ENCODE peak calls at places on chromosomes 16 and 17, in four cellular contexts. B is fibroblast of lung, K is GM23248, I is IMR-90. D is an unnamed sample.

GRCh38 chr17:66964083-66964771 is at the start of gene CACNG4:
- DNase-seq in K (no peak), I (no peak), B (no peak), D (no peak)

GRCh38 chr17:46822388-46822921 is 4.0 kb upstream of the WNT3 start:
- DNase-seq in K (no peak), I (no peak), B (no peak), D (no peak)

GRCh38 chr16:2422123-2422867 is 7.0 kb upstream of the CCNF start:
- DNase-seq in I (no peak), K (no peak), B (no peak), D (no peak)

GRCh38 chr16:138049-138417 is 440 bp downstream of the NPRL3 start:
- DNase-seq in K (peak; percentile 51), I (no peak), B (no peak), D (no peak)

GRCh38 chr17:83143817-83144231 is 64.4 kb downstream of the METRNL start:
- DNase-seq in K (no peak), B (no peak), I (no peak), D (no peak)

GRCh38 chr17:21532763-21533385 is 156.7 kb downstream of the KCNJ12 start:
- DNase-seq in K (no peak), I (no peak), B (no peak), D (no peak)

GRCh38 chr17:34598161-34598776 is 18.9 kb downstream of the TMEM132E start:
- DNase-seq in K (no peak), B (no peak), I (no peak), D (no peak)

GRCh38 chr17:66570353-66571195 is 264.3 kb upstream of the CACNG5 start:
- DNase-seq in B (no peak), I (peak; percentile 66), K (no peak), D (no peak)

GRCh38 chr16:54342001-54342776 is 55.6 kb upstream of the IRX3 start:
- DNase-seq in I (no peak), B (peak; percentile 47), K (peak; percentile 50), D (peak; percentile 66)

GRCh38 chr16:50692999-50693781 is at the start of gene NOD2:
- DNase-seq in K (peak; percentile 38), B (no peak), I (no peak), D (no peak)

GRCh38 chr17:65593870-65594584 is 32.6 kb upstream of the AXIN2 start:
- DNase-seq in B (peak; percentile 20), K (peak; percentile 63), I (peak; percentile 13), D (no peak)

GRCh38 chr16:4391635-4392381 is 20.2 kb downstream of the VASN start:
- DNase-seq in I (no peak), B (no peak), K (peak; percentile 25), D (no peak)

GRCh38 chr16:1665829-1666228 is 12.2 kb upstream of the JPT2 start:
- DNase-seq in I (no peak), B (no peak), K (no peak), D (no peak)

GRCh38 chr17:76598004-76598439 is 12.4 kb upstream of the ST6GALNAC2 start:
- DNase-seq in I (no peak), K (no peak), B (no peak), D (no peak)

GRCh38 chr17:11150946-11151345 is 90.1 kb upstream of the SHISA6 start:
- DNase-seq in I (no peak), B (no peak), K (no peak), D (no peak)

GRCh38 chr16:35585411-35585810 is 2126.0 kb downstream of the TP53TG3F start:
- DNase-seq in B (no peak), I (no peak), K (no peak), D (no peak)

GRCh38 chr17:67566656-67567055 is 151.1 kb upstream of the NOL11 start:
- DNase-seq in I (no peak), B (no peak), K (no peak), D (peak; percentile 6)

GRCh38 chr16:2831203-2831602 is 1.1 kb downstream of the ZG16B start:
- DNase-seq in I (no peak), B (no peak), K (no peak), D (no peak)

GRCh38 chr17:27968206-27968732 is 74.2 kb upstream of the NLK start:
- DNase-seq in I (no peak), K (no peak), B (no peak), D (no peak)

GRCh38 chr17:3973498-3974137 is 9.4 kb upstream of the ATP2A3 start:
- DNase-seq in B (no peak), K (no peak), I (no peak), D (no peak)

GRCh38 chr16:67844441-67844840 is 2.3 kb upstream of the NUTF2 start:
- DNase-seq in K (peak; percentile 57), I (peak; percentile 51), B (no peak), D (peak; percentile 74)

GRCh38 chr17:57916925-57917858 is 38.0 kb downstream of the CUEDC1 start:
- DNase-seq in B (no peak), I (no peak), K (no peak), D (no peak)

GRCh38 chr17:78923660-78924453 is 1.3 kb downstream of the TIMP2 start:
- DNase-seq in I (no peak), K (peak; percentile 68), B (no peak), D (peak; percentile 81)

GRCh38 chr16:82630219-82630618 is 3.5 kb downstream of the CDH13 start:
- DNase-seq in K (peak; percentile 74), I (peak; percentile 68), B (peak; percentile 34), D (peak; percentile 63)

GRCh38 chr16:82628741-82629140 is 2.0 kb downstream of the CDH13 start:
- DNase-seq in B (no peak), I (no peak), K (no peak), D (no peak)

GRCh38 chr16:82625066-82625968 is 1.5 kb upstream of the CDH13 start:
- DNase-seq in K (no peak), I (no peak), B (no peak), D (no peak)

GRCh38 chr16:82629441-82630027 is 2.8 kb downstream of the CDH13 start:
- DNase-seq in I (peak; percentile 34), B (peak; percentile 49), K (peak; percentile 83), D (peak; percentile 83)

GRCh38 chr16:82627811-82628339 is 1.1 kb downstream of the CDH13 start:
- DNase-seq in B (no peak), I (peak; percentile 26), K (peak; percentile 68), D (peak; percentile 92)
- H3K27me3 ChIP-seq in B (no peaks in the 10 kb centered on the region), I (peaks cover 14% of the 10 kb centered on the region), K (peaks cover 4% of the 10 kb centered on the region), D (no peaks in the 10 kb centered on the region)

GRCh38 chr17:55825213-55825612 is 74.4 kb downstream of the PCTP start:
- DNase-seq in I (no peak), K (no peak), B (no peak), D (peak; percentile 7)

GRCh38 chr17:55833311-55833710 is 82.5 kb downstream of the PCTP start:
- DNase-seq in B (no peak), I (no peak), K (peak; percentile 34), D (no peak)

GRCh38 chr17:55830699-55831098 is 79.8 kb downstream of the PCTP start:
- DNase-seq in B (no peak), I (no peak), K (no peak), D (no peak)

GRCh38 chr17:55830210-55830609 is 79.4 kb downstream of the PCTP start:
- DNase-seq in I (no peak), K (no peak), B (no peak), D (no peak)
- H3K4me2 ChIP-seq in I (no peak overlapping the region), K (no peak overlapping the region), B (no peak overlapping the region), D (no peak overlapping the region)

GRCh38 chr17:48541574-48542113 is 3.3 kb downstream of the HOXB2 start:
- DNase-seq in B (peak; percentile 85), I (peak; percentile 69), K (peak; percentile 88), D (peak; percentile 70)
- H3K27me3 ChIP-seq in B (no peaks in the 10 kb centered on the region), I (no peaks in the 10 kb centered on the region), K (no peaks in the 10 kb centered on the region), D (no peaks in the 10 kb centered on the region)

GRCh38 chr16:85514295-85514600 is 98.9 kb upstream of the GSE1 start:
- DNase-seq in I (peak; percentile 68), K (no peak), B (no peak), D (no peak)

GRCh38 chr16:85514601-85515318 is 98.4 kb upstream of the GSE1 start:
- DNase-seq in K (peak; percentile 95), I (peak; percentile 92), B (peak; percentile 96), D (peak; percentile 85)

GRCh38 chr16:85513180-85513579 is 99.9 kb upstream of the GSE1 start:
- DNase-seq in K (no peak), B (no peak), I (no peak), D (no peak)

GRCh38 chr16:85512716-85513115 is 100.4 kb upstream of the GSE1 start:
- DNase-seq in I (peak; percentile 57), B (peak; percentile 39), K (no peak), D (no peak)

GRCh38 chr16:85513649-85514048 is 99.5 kb upstream of the GSE1 start:
- DNase-seq in I (no peak), K (no peak), B (no peak), D (no peak)
- H3K4me2 ChIP-seq in I (no peak overlapping the region), K (no peak overlapping the region), B (no peak overlapping the region), D (no peak overlapping the region)

GRCh38 chr17:50560185-50560824 is at the start of gene CACNA1G:
- DNase-seq in K (peak; percentile 95), I (peak; percentile 70), B (peak; percentile 79), D (peak; percentile 90)
- H3K27me3 ChIP-seq in K (peaks cover 6% of the 10 kb centered on the region), I (peaks cover 65% of the 10 kb centered on the region), B (peaks cover 45% of the 10 kb centered on the region), D (peaks cover 23% of the 10 kb centered on the region)

GRCh38 chr17:18225562-18226283 is at the start of gene LLGL1:
- DNase-seq in I (no peak), B (no peak), K (no peak), D (no peak)

GRCh38 chr17:18228176-18228682 is 2.8 kb downstream of the LLGL1 start:
- DNase-seq in K (no peak), I (no peak), B (no peak), D (no peak)

GRCh38 chr17:18227635-18228034 is 2.2 kb downstream of the LLGL1 start:
- DNase-seq in K (no peak), I (no peak), B (no peak), D (no peak)

GRCh38 chr17:18225121-18225561 is 294 bp upstream of the LLGL1 start:
- DNase-seq in B (peak; percentile 93), K (peak; percentile 99), I (peak; percentile 93), D (peak; percentile 91)

GRCh38 chr17:18226284-18226945 is 980 bp downstream of the LLGL1 start:
- DNase-seq in K (peak; percentile 49), I (peak; percentile 11), B (no peak), D (no peak)
- H3K4me2 ChIP-seq in K (peak overlapping the region; percentile 100), I (peak overlapping the region; percentile 91), B (peak overlapping the region; percentile 77), D (peak overlapping the region; percentile 98)